ENCODE peak calls at places on chromosomes 3 and 15, in four cellular contexts. One of them, this sample, is unnamed.

GRCh38 chr3:13879946-13880810 is at the start of gene WNT7A:
- DNase-seq in trophoblast cell: peak; percentile 46
- DNase-seq in DND-41: no peak
- DNase-seq in IMR-90: no peak
- DNase-seq in this sample: peak; percentile 75

GRCh38 chr3:68751883-68752282 is 180.5 kb downstream of the TAFA4 start:
- DNase-seq in trophoblast cell: no peak
- DNase-seq in DND-41: no peak
- DNase-seq in IMR-90: no peak
- DNase-seq in this sample: no peak

GRCh38 chr3:16240229-16241023 is 24.3 kb downstream of the DPH3 start:
- DNase-seq in IMR-90: peak; percentile 81
- DNase-seq in DND-41: no peak
- DNase-seq in trophoblast cell: peak; percentile 5
- DNase-seq in this sample: no peak

GRCh38 chr3:156207802-156208685 is 87.7 kb downstream of the KCNAB1 start:
- DNase-seq in IMR-90: peak; percentile 88
- DNase-seq in trophoblast cell: no peak
- DNase-seq in DND-41: no peak
- DNase-seq in this sample: no peak

GRCh38 chr3:112774293-112774926 is 72.3 kb downstream of the CD200R1L start:
- DNase-seq in DND-41: no peak
- DNase-seq in trophoblast cell: no peak
- DNase-seq in IMR-90: peak; percentile 90
- DNase-seq in this sample: no peak

GRCh38 chr15:92907880-92908279 is 7.8 kb downstream of the CHD2 start:
- DNase-seq in DND-41: no peak
- DNase-seq in trophoblast cell: peak; percentile 26
- DNase-seq in IMR-90: peak; percentile 90
- DNase-seq in this sample: no peak

GRCh38 chr3:146537603-146538002 is 6.8 kb downstream of the PLSCR1 start:
- DNase-seq in trophoblast cell: peak; percentile 6
- DNase-seq in DND-41: no peak
- DNase-seq in IMR-90: no peak
- DNase-seq in this sample: no peak

GRCh38 chr3:184505053-184505452 is 56.5 kb upstream of the EPHB3 start:
- DNase-seq in DND-41: no peak
- DNase-seq in IMR-90: no peak
- DNase-seq in trophoblast cell: no peak
- DNase-seq in this sample: no peak

GRCh38 chr15:42707068-42707467 is 29.9 kb downstream of the CDAN1 start:
- DNase-seq in trophoblast cell: no peak
- DNase-seq in IMR-90: peak; percentile 57
- DNase-seq in DND-41: no peak
- DNase-seq in this sample: no peak

GRCh38 chr15:68582864-68583263 is 4.1 kb downstream of the CORO2B start:
- DNase-seq in trophoblast cell: no peak
- DNase-seq in DND-41: no peak
- DNase-seq in IMR-90: no peak
- DNase-seq in this sample: no peak

GRCh38 chr15:65377976-65378366 is at the start of gene IGDCC3:
- DNase-seq in DND-41: no peak
- DNase-seq in trophoblast cell: no peak
- DNase-seq in IMR-90: no peak
- DNase-seq in this sample: no peak

GRCh38 chr3:38137615-38138346 is 680 bp upstream of the MYD88 start:
- DNase-seq in DND-41: no peak
- DNase-seq in trophoblast cell: no peak
- DNase-seq in IMR-90: no peak
- DNase-seq in this sample: no peak

GRCh38 chr3:55852326-55852725 is 365.2 kb upstream of the WNT5A start:
- DNase-seq in trophoblast cell: peak; percentile 51
- DNase-seq in DND-41: no peak
- DNase-seq in IMR-90: no peak
- DNase-seq in this sample: no peak

GRCh38 chr3:57545636-57546268 is 1.6 kb upstream of the DNAH12 start:
- DNase-seq in trophoblast cell: no peak
- DNase-seq in DND-41: no peak
- DNase-seq in IMR-90: no peak
- DNase-seq in this sample: no peak

GRCh38 chr3:50164056-50164455 is 8.9 kb downstream of the SEMA3F start:
- DNase-seq in trophoblast cell: no peak
- DNase-seq in DND-41: no peak
- DNase-seq in IMR-90: peak; percentile 93
- DNase-seq in this sample: no peak

GRCh38 chr15:43048935-43049334 is 56.9 kb downstream of the UBR1 start:
- DNase-seq in IMR-90: no peak
- DNase-seq in trophoblast cell: no peak
- DNase-seq in DND-41: no peak
- DNase-seq in this sample: no peak

GRCh38 chr3:138125548-138126221 is 6.5 kb downstream of the A4GNT start:
- DNase-seq in IMR-90: peak; percentile 66
- DNase-seq in trophoblast cell: no peak
- DNase-seq in DND-41: no peak
- DNase-seq in this sample: no peak

GRCh38 chr3:7456376-7456775 is 595.5 kb downstream of the GRM7 start:
- DNase-seq in trophoblast cell: no peak
- DNase-seq in IMR-90: no peak
- DNase-seq in DND-41: no peak
- DNase-seq in this sample: no peak

GRCh38 chr3:21621396-21621695 is 129.7 kb downstream of the ZNF385D start:
- DNase-seq in IMR-90: peak; percentile 22
- DNase-seq in trophoblast cell: no peak
- DNase-seq in DND-41: no peak
- DNase-seq in this sample: no peak

GRCh38 chr15:92392966-92393286 is 755 bp upstream of the ST8SIA2 start:
- DNase-seq in IMR-90: no peak
- DNase-seq in DND-41: no peak
- DNase-seq in trophoblast cell: no peak
- DNase-seq in this sample: no peak

GRCh38 chr3:56758539-56758981 is 43.2 kb downstream of the ARHGEF3 start:
- DNase-seq in DND-41: no peak
- DNase-seq in IMR-90: peak; percentile 91
- DNase-seq in trophoblast cell: peak; percentile 43
- DNase-seq in this sample: no peak

GRCh38 chr3:21912656-21913055 is 161.6 kb upstream of the ZNF385D start:
- DNase-seq in DND-41: no peak
- DNase-seq in trophoblast cell: no peak
- DNase-seq in IMR-90: peak; percentile 28
- DNase-seq in this sample: no peak

GRCh38 chr15:80444680-80445251 is 40.6 kb downstream of the ARNT2 start:
- DNase-seq in IMR-90: no peak
- DNase-seq in DND-41: no peak
- DNase-seq in trophoblast cell: no peak
- DNase-seq in this sample: no peak

DNA sequence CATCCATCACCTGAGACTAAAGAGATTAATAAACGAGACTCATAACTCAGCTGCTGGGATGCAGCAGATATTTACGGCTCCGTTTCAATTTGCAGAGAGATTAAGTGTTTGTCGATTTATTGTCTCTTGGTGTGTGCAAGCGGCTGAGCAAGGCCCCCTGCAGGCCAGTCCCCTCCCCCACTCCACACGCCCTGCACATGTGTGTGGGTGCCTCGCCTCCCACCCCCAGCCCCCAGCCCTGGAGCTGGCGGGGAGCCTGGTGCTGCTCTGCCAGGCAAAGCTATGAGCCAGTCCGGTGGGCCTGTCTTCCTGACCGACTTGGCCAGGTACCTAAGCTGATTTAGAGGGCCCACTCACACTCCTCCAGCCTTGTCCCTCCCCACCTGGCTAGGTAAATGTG is 63.0 kb downstream of the CYP11A1 start:
- DNase-seq in DND-41: no peak
- DNase-seq in trophoblast cell: no peak
- DNase-seq in IMR-90: no peak
- DNase-seq in this sample: no peak
- H3K4me3 ChIP-seq in DND-41: no peak overlapping the region
- H3K4me3 ChIP-seq in trophoblast cell: no peak overlapping the region
- H3K4me3 ChIP-seq in IMR-90: no peak overlapping the region
- H3K4me3 ChIP-seq in this sample: no peak overlapping the region

GRCh38 chr3:244041-244440 is 47.5 kb downstream of the CHL1 start:
- DNase-seq in trophoblast cell: no peak
- DNase-seq in DND-41: no peak
- DNase-seq in IMR-90: peak; percentile 90
- DNase-seq in this sample: no peak
- H3K9ac ChIP-seq in trophoblast cell: no peak overlapping the region
- H3K9ac ChIP-seq in DND-41: no peak overlapping the region
- H3K9ac ChIP-seq in IMR-90: no peak overlapping the region
- H3K9ac ChIP-seq in this sample: no peak overlapping the region

DNA sequence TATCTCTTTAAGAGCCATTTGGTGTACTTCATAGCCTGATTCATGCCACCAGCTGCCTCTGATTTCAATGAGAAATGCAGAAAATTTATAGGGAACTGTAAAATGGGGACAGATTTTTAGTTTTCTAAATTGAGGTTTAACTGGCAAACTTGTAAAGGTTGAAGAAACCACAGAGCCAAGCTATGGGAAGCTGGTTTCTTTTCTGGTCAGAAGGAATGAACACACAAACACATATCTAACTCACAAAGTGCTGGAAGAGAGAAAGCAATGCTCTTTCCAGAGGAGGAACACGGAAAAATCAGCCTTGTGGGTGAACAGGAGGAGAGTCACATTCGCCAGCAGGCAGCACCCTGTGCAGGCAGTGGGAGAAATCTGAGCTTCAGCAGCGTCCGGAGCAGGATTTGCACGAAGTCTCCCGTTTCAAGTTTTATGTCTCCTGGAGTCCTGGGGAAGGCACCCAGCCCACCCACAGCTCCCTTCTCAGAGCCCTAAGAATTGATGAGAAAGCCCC is 481 bp downstream of the MASP1 start:
- DNase-seq in DND-41: no peak
- DNase-seq in IMR-90: peak; percentile 64
- DNase-seq in trophoblast cell: no peak
- DNase-seq in this sample: no peak
- H3K4me3 ChIP-seq in DND-41: no peak overlapping the region
- H3K4me3 ChIP-seq in IMR-90: peak overlapping the region; percentile 57
- H3K4me3 ChIP-seq in trophoblast cell: no peak overlapping the region
- H3K4me3 ChIP-seq in this sample: peak overlapping the region; percentile 60

GRCh38 chr3:9500108-9501050 is 53.2 kb downstream of the LHFPL4 start:
- DNase-seq in IMR-90: peak; percentile 54
- DNase-seq in trophoblast cell: peak; percentile 37
- DNase-seq in DND-41: peak; percentile 67
- DNase-seq in this sample: no peak

GRCh38 chr3:9496893-9497292 is 56.7 kb downstream of the LHFPL4 start:
- DNase-seq in IMR-90: no peak
- DNase-seq in trophoblast cell: no peak
- DNase-seq in DND-41: no peak
- DNase-seq in this sample: no peak

GRCh38 chr3:9499455-9500107 is 54.0 kb downstream of the LHFPL4 start:
- DNase-seq in IMR-90: no peak
- DNase-seq in trophoblast cell: no peak
- DNase-seq in DND-41: no peak
- DNase-seq in this sample: no peak

GRCh38 chr3:9498781-9499180 is 54.8 kb downstream of the LHFPL4 start:
- DNase-seq in DND-41: no peak
- DNase-seq in trophoblast cell: no peak
- DNase-seq in IMR-90: no peak
- DNase-seq in this sample: no peak

GRCh38 chr3:9497821-9498565 is 55.6 kb downstream of the LHFPL4 start:
- DNase-seq in IMR-90: peak; percentile 74
- DNase-seq in DND-41: no peak
- DNase-seq in trophoblast cell: peak; percentile 33
- DNase-seq in this sample: no peak
- H3K9ac ChIP-seq in IMR-90: no peak overlapping the region
- H3K9ac ChIP-seq in DND-41: no peak overlapping the region
- H3K9ac ChIP-seq in trophoblast cell: no peak overlapping the region
- H3K9ac ChIP-seq in this sample: no peak overlapping the region

DNA sequence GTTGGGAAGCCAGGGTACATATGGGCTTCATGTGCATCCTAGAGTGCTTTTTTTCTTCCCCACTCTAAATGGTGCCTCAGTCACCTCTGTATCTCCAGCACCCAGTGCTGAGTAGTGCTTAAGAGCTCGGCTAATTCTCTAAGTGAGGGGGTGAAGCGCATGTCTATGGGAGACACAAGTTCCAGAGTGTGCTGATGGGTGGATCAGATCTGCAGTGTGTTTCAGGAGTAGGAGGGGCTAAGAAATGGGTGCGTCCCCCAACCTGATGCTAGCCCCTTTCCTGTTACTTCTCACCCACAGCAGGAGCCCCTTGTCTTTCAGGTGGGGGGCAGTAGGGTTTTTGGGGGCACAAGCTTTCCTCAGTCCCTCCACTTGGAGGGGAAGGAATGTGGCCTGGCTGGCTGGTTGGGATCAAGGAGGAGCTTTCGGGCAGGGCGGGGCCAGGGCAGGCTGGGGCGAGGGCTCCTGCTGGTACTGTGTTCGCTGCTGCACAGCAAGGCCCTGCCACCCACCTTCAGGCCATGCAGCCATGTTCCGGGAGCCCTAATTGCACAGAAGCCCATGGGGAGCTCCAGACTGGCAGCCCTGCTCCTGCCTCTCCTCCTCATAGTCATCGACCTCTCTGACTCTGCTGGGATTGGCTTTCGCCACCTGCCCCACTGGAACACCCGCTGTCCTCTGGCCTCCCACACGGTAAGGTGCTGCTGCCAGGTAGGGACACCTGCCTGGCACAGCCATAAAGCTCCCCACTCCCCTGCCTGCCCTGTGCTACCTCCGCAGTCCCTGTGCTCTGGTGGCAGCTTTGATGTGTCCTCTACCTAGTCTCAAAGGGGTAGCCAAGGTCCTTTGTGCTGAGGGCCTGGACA is at the start of gene IL17RE:
- DNase-seq in IMR-90: no peak
- DNase-seq in DND-41: peak; percentile 20
- DNase-seq in trophoblast cell: no peak
- DNase-seq in this sample: peak; percentile 81
- H3K4me3 ChIP-seq in IMR-90: no peak within 1 kb of the TSS
- H3K4me3 ChIP-seq in DND-41: no peak within 1 kb of the TSS
- H3K4me3 ChIP-seq in trophoblast cell: no peak within 1 kb of the TSS
- H3K4me3 ChIP-seq in this sample: peak within 1 kb of the TSS; percentile 65

DNA sequence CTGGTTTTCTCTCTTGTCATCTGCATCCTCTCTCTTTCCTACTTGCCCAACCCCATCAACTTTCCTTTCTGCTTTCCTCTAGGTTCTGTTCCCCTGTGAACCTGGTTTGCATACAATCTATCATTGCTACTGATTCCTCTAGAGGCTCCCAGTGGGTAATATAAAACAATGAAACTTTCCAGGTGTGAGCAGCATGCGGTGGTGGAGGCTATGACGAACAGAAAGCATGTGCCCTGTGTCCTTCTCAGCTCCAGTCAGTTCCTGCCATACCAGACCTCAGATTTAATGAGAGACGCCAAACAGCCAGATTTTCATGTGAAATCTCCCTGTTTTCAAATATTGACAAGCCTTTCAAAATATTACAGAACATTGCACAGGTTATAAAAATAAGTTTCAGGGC is 3.5 kb upstream of the ACAP2 start:
- DNase-seq in DND-41: no peak
- DNase-seq in IMR-90: no peak
- DNase-seq in trophoblast cell: no peak
- DNase-seq in this sample: no peak
- H3K9ac ChIP-seq in DND-41: no peak overlapping the region
- H3K9ac ChIP-seq in IMR-90: no peak overlapping the region
- H3K9ac ChIP-seq in trophoblast cell: no peak overlapping the region
- H3K9ac ChIP-seq in this sample: no peak overlapping the region

This sample was measured in kidney.